ENCODE peak calls at places on chromosomes 1 and 21, in six cellular contexts. One of them, this sample, is unnamed.

GRCh38 chr1:99943238-99943794 is 26.5 kb upstream of the SLC35A3 start:
- DNase-seq in LHCN-M2: peak
- DNase-seq in Calu3: no peak
- DNase-seq in RWPE1: no peak
- DNase-seq in COR-L47: no peak
- DNase-seq in CD4-positive, alpha-beta T cell: no peak
- DNase-seq in this sample: no peak

GRCh38 chr21:42352433-42353095 is 1.8 kb upstream of the TFF2 start:
- DNase-seq in LHCN-M2: no peak
- DNase-seq in Calu3: no peak
- DNase-seq in RWPE1: no peak
- DNase-seq in COR-L47: no peak
- DNase-seq in CD4-positive, alpha-beta T cell: no peak
- DNase-seq in this sample: no peak

GRCh38 chr21:25369524-25370300 is 237.6 kb downstream of the MRPL39 start:
- DNase-seq in LHCN-M2: peak
- DNase-seq in Calu3: no peak
- DNase-seq in RWPE1: peak
- DNase-seq in COR-L47: no peak
- DNase-seq in CD4-positive, alpha-beta T cell: no peak
- DNase-seq in this sample: no peak

GRCh38 chr1:226821719-226822085 is 48.7 kb upstream of the PSEN2 start:
- DNase-seq in LHCN-M2: peak
- DNase-seq in Calu3: no peak
- DNase-seq in RWPE1: no peak
- DNase-seq in COR-L47: no peak
- DNase-seq in CD4-positive, alpha-beta T cell: no peak
- DNase-seq in this sample: no peak

GRCh38 chr1:197841828-197842573 is 60.4 kb upstream of the C1orf53 start:
- DNase-seq in LHCN-M2: no peak
- DNase-seq in Calu3: no peak
- DNase-seq in RWPE1: no peak
- DNase-seq in COR-L47: no peak
- DNase-seq in CD4-positive, alpha-beta T cell: no peak
- DNase-seq in this sample: no peak

GRCh38 chr1:1122078-1122811 is 6.4 kb upstream of the C1orf159 start:
- DNase-seq in LHCN-M2: peak
- DNase-seq in Calu3: peak
- DNase-seq in RWPE1: peak
- DNase-seq in COR-L47: peak
- DNase-seq in CD4-positive, alpha-beta T cell: peak
- DNase-seq in this sample: peak

GRCh38 chr1:213070399-213070798 is 19.4 kb downstream of the RPS6KC1 start:
- DNase-seq in LHCN-M2: peak
- DNase-seq in Calu3: peak
- DNase-seq in RWPE1: peak
- DNase-seq in COR-L47: no peak
- DNase-seq in CD4-positive, alpha-beta T cell: no peak
- DNase-seq in this sample: no peak

GRCh38 chr1:156691665-156692408 is 13.5 kb downstream of the CRABP2 start:
- DNase-seq in LHCN-M2: peak
- DNase-seq in Calu3: peak
- DNase-seq in RWPE1: peak
- DNase-seq in COR-L47: no peak
- DNase-seq in CD4-positive, alpha-beta T cell: no peak
- DNase-seq in this sample: no peak

GRCh38 chr1:109954180-109954579 is 30.4 kb upstream of the AHCYL1 start:
- DNase-seq in LHCN-M2: no peak
- DNase-seq in Calu3: no peak
- DNase-seq in RWPE1: no peak
- DNase-seq in COR-L47: no peak
- DNase-seq in CD4-positive, alpha-beta T cell: no peak
- DNase-seq in this sample: no peak

GRCh38 chr1:168297019-168297418 is 16.3 kb downstream of the TBX19 start:
- DNase-seq in LHCN-M2: no peak
- DNase-seq in Calu3: no peak
- DNase-seq in RWPE1: no peak
- DNase-seq in COR-L47: peak
- DNase-seq in CD4-positive, alpha-beta T cell: no peak
- DNase-seq in this sample: no peak

GRCh38 chr1:67812225-67812624 is 21.0 kb downstream of the GNG12 start:
- DNase-seq in LHCN-M2: no peak
- DNase-seq in Calu3: no peak
- DNase-seq in RWPE1: no peak
- DNase-seq in COR-L47: no peak
- DNase-seq in CD4-positive, alpha-beta T cell: no peak
- DNase-seq in this sample: no peak

GRCh38 chr21:45979651-45980050 is 1.9 kb upstream of the COL6A1 start:
- DNase-seq in LHCN-M2: no peak
- DNase-seq in Calu3: no peak
- DNase-seq in RWPE1: no peak
- DNase-seq in COR-L47: no peak
- DNase-seq in CD4-positive, alpha-beta T cell: no peak
- DNase-seq in this sample: no peak

GRCh38 chr1:202615501-202616354 is 94.5 kb downstream of the SYT2 start:
- DNase-seq in LHCN-M2: peak
- DNase-seq in Calu3: no peak
- DNase-seq in RWPE1: no peak
- DNase-seq in COR-L47: no peak
- DNase-seq in CD4-positive, alpha-beta T cell: no peak
- DNase-seq in this sample: no peak

GRCh38 chr1:160575112-160575664 is 4.1 kb downstream of the CD84 start:
- DNase-seq in LHCN-M2: no peak
- DNase-seq in Calu3: no peak
- DNase-seq in RWPE1: no peak
- DNase-seq in COR-L47: no peak
- DNase-seq in CD4-positive, alpha-beta T cell: no peak
- DNase-seq in this sample: no peak

GRCh38 chr1:3905266-3905952 is 5.3 kb upstream of the C1orf174 start:
- DNase-seq in LHCN-M2: no peak
- DNase-seq in Calu3: no peak
- DNase-seq in RWPE1: no peak
- DNase-seq in COR-L47: no peak
- DNase-seq in CD4-positive, alpha-beta T cell: no peak
- DNase-seq in this sample: no peak

GRCh38 chr1:228095161-228095560 is 8.0 kb downstream of the C1orf35 start:
- DNase-seq in LHCN-M2: no peak
- DNase-seq in Calu3: no peak
- DNase-seq in RWPE1: no peak
- DNase-seq in COR-L47: no peak
- DNase-seq in CD4-positive, alpha-beta T cell: no peak
- DNase-seq in this sample: no peak

GRCh38 chr21:32212116-32212515 is 66.7 kb downstream of the MIS18A start:
- DNase-seq in LHCN-M2: no peak
- DNase-seq in Calu3: no peak
- DNase-seq in RWPE1: no peak
- DNase-seq in COR-L47: no peak
- DNase-seq in CD4-positive, alpha-beta T cell: no peak
- DNase-seq in this sample: no peak

GRCh38 chr1:2939041-2939552 is 82.2 kb upstream of the ACTRT2 start:
- DNase-seq in LHCN-M2: no peak
- DNase-seq in Calu3: no peak
- DNase-seq in RWPE1: no peak
- DNase-seq in COR-L47: no peak
- DNase-seq in CD4-positive, alpha-beta T cell: no peak
- DNase-seq in this sample: no peak

GRCh38 chr1:1430114-1430982 is 5.1 kb upstream of the VWA1 start:
- DNase-seq in LHCN-M2: peak
- DNase-seq in Calu3: peak
- DNase-seq in RWPE1: no peak
- DNase-seq in COR-L47: no peak
- DNase-seq in CD4-positive, alpha-beta T cell: no peak
- DNase-seq in this sample: no peak

This sample was measured in effector memory CD8-positive, alpha-beta T cell.